ENCODE peak calls at places on chromosomes 13 and 19, in four cellular contexts. Z, I, V and D are unnamed samples.

GRCh38 chr19:43664008-43664407 is 6.0 kb downstream of the PLAUR start:
- DNase-seq in I (no peak), V (no peak), Z (no peak), D (no peak)

GRCh38 chr19:54572696-54573311 is 786 bp upstream of the LILRA2 start:
- DNase-seq in I (no peak), V (no peak), Z (no peak), D (no peak)

GRCh38 chr13:64551755-64552154 is 2678.4 kb downstream of the PCDH9 start:
- DNase-seq in I (no peak), Z (peak; percentile 53), V (no peak), D (no peak)

GRCh38 chr13:43364210-43365041 is 341.0 kb downstream of the DNAJC15 start:
- DNase-seq in V (no peak), I (no peak), Z (peak; percentile 71), D (no peak)

GRCh38 chr19:19061491-19061890 is 2.3 kb upstream of the SLC25A42 start:
- DNase-seq in V (no peak), I (no peak), Z (no peak), D (peak; percentile 72)

GRCh38 chr13:51781246-51782022 is 22.5 kb downstream of the DHRS12 start:
- DNase-seq in V (no peak), Z (no peak), I (no peak), D (peak; percentile 78)

GRCh38 chr19:13153627-13154240 is 3.5 kb downstream of the IER2 start:
- DNase-seq in I (peak; percentile 74), Z (no peak), V (no peak), D (peak; percentile 52)

GRCh38 chr13:73142091-73142490 is 83.3 kb downstream of the KLF5 start:
- DNase-seq in V (no peak), Z (no peak), I (no peak), D (no peak)

GRCh38 chr13:45406421-45406820 is 11.8 kb downstream of the SLC25A30 start:
- DNase-seq in Z (no peak), V (no peak), I (no peak), D (no peak)

GRCh38 chr13:97366172-97366688 is 67.7 kb upstream of the RAP2A start:
- DNase-seq in I (no peak), Z (no peak), V (no peak), D (no peak)

GRCh38 chr19:42528354-42529247 is at the start of gene CEACAM1:
- DNase-seq in I (no peak), Z (no peak), V (no peak), D (no peak)

GRCh38 chr19:37975071-37975470 is 68.1 kb downstream of the SIPA1L3 start:
- DNase-seq in V (no peak), Z (no peak), I (no peak), D (no peak)

GRCh38 chr19:38303517-38304351 is at the start of gene C19orf33:
- DNase-seq in V (no peak), I (no peak), Z (no peak), D (no peak)

GRCh38 chr19:57434386-57435061 is 601 bp upstream of the ZNF749 start:
- DNase-seq in Z (no peak), V (no peak), I (no peak), D (no peak)

GRCh38 chr19:8638078-8638619 is 7.7 kb downstream of the NFILZ start:
- DNase-seq in Z (peak; percentile 36), V (no peak), I (no peak), D (peak; percentile 47)

GRCh38 chr19:10230155-10230903 is 802 bp downstream of the S1PR2 start:
- DNase-seq in I (peak; percentile 87), Z (no peak), V (no peak), D (no peak)

GRCh38 chr13:105497597-105497996 is 1037.9 kb downstream of the EFNB2 start:
- DNase-seq in V (no peak), Z (no peak), I (no peak), D (no peak)

GRCh38 chr13:112893570-112894422 is 75.2 kb upstream of the MCF2L start:
- DNase-seq in I (peak; percentile 57), V (no peak), Z (peak; percentile 5), D (peak; percentile 82)

GRCh38 chr13:21670006-21670882 is 629 bp upstream of the FGF9 start:
- DNase-seq in Z (peak; percentile 13), V (no peak), I (peak; percentile 55), D (peak; percentile 67)

GRCh38 chr13:29510698-29511438 is 84.6 kb downstream of the SLC7A1 start:
- DNase-seq in V (no peak), I (no peak), Z (no peak), D (no peak)

GRCh38 chr13:74068471-74068870 is 65.7 kb downstream of the KLF12 start:
- DNase-seq in V (no peak), Z (no peak), I (no peak), D (no peak)

GRCh38 chr13:46687810-46688209 is 109.2 kb downstream of the ESD start:
- DNase-seq in I (no peak), V (no peak), Z (peak; percentile 39), D (no peak)

GRCh38 chr19:41971363-41971762 is 12.2 kb upstream of the RABAC1 start:
- DNase-seq in V (no peak), I (no peak), Z (no peak), D (no peak)

GRCh38 chr13:107969551-107969950 is 245.8 kb downstream of the LIG4 start:
- DNase-seq in Z (no peak), V (no peak), I (no peak), D (no peak)

GRCh38 chr13:93942016-93942415 is 537.5 kb downstream of the DCT start:
- DNase-seq in I (no peak), V (no peak), Z (no peak), D (no peak)

GRCh38 chr19:45402469-45403070 is 2.3 kb downstream of the PPP1R13L start:
- DNase-seq in I (peak; percentile 49), V (no peak), Z (peak; percentile 14), D (peak; percentile 84)

GRCh38 chr13:55566334-55566733 is 1574.4 kb upstream of the PRR20A start:
- DNase-seq in V (no peak), Z (no peak), I (no peak), D (no peak)

GRCh38 chr19:18940791-18941627 is at the start of gene HOMER3:
- DNase-seq in V (peak; percentile 22), I (peak; percentile 90), Z (peak; percentile 29), D (peak; percentile 75)

GRCh38 chr19:39946532-39946931 is 12.1 kb upstream of the FCGBP start:
- DNase-seq in I (no peak), Z (no peak), V (no peak), D (no peak)

GRCh38 chr19:799076-799881 is 2.0 kb downstream of the PTBP1 start:
- DNase-seq in V (no peak), I (peak; percentile 48), Z (no peak), D (peak; percentile 77)

GRCh38 chr13:21101865-21102576 is 40.6 kb upstream of the LATS2 start:
- DNase-seq in V (no peak), Z (no peak), I (no peak), D (no peak)

GRCh38 chr13:95039415-95039814 is 261.8 kb downstream of the ABCC4 start:
- DNase-seq in Z (peak; percentile 1), I (no peak), V (no peak), D (no peak)

GRCh38 chr19:13053761-13054604 is 48.7 kb downstream of the LYL1 start:
- DNase-seq in V (no peak), I (peak; percentile 94), Z (peak; percentile 89), D (peak; percentile 86)

GRCh38 chr13:40680659-40681323 is 14.3 kb upstream of the FOXO1 start:
- DNase-seq in V (no peak), I (no peak), Z (no peak), D (no peak)

GRCh38 chr13:114069376-114070097 is 62.9 kb downstream of the RASA3 start:
- DNase-seq in Z (no peak), I (no peak), V (no peak), D (peak; percentile 67)

GRCh38 chr13:42350141-42350540 is 78.2 kb downstream of the AKAP11 start:
- DNase-seq in Z (no peak), V (no peak), I (no peak), D (no peak)

DNA sequence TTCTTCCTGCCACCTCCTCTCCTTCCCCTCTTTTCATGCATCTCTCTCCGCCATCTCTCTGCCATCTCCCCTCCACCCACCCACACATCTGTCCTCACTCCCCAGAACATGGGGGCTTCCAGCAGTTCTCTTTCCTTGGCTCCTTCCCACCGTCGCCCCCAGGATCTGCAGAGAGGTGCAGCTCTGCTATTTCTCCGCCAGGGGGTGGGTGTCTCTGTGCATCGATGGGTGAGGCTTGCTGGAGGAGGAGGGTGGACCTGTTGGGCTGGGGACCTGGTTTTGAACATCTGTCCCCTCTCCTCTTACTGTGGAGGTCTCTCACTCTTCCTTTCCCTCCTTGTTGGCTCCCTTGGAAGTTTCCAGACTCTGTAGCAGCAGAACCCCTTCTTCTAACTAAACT is 51.7 kb downstream of the MYH14 start:
- DNase-seq in Z (no peak), V (no peak), I (no peak), D (no peak)
- TF ChIP-seq CTCF in Z (no peak), V (no peak), I (no peak), D (no peak)

DNA sequence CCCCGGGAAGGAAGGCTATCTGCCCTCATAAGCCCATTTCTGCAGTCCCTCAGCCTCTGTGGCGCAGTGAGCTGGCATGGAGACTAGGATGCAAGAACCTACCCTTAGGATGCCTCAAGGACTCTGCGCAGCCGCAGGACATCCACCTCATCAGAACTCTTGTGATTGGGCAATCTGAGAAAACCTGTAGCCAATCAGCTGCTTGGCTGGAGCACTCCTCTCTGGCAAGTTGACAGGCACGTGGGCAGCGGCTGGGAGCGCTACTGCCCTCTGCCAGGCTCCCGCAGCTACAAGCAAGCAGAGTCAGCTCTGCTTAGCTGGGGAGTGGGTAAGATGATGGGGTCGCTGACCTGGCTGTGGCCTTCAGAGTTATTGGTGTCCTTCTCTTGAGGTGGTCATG is 1.5 kb upstream of the ECSIT start:
- DNase-seq in I (peak; percentile 86), Z (peak; percentile 77), V (peak; percentile 23), D (peak; percentile 85)
- TF ChIP-seq CTCF in I (no peak), Z (peak; percentile 52), V (no peak), D (no peak)

GRCh38 chr19:15154002-15154612 is 46.7 kb downstream of the NOTCH3 start:
- DNase-seq in V (no peak), I (no peak), Z (peak; percentile 60), D (no peak)
- TF ChIP-seq CTCF in V (peak; percentile 33), I (no peak), Z (peak; percentile 81), D (peak; percentile 13)

GRCh38 chr19:5001547-5002131 is 32.7 kb downstream of the KDM4B start:
- DNase-seq in Z (peak; percentile 57), I (no peak), V (no peak), D (no peak)

GRCh38 chr19:5005096-5005495 is 36.2 kb downstream of the KDM4B start:
- DNase-seq in Z (no peak), I (no peak), V (no peak), D (no peak)

GRCh38 chr19:5000120-5000611 is 31.3 kb downstream of the KDM4B start:
- DNase-seq in Z (no peak), V (no peak), I (no peak), D (no peak)

GRCh38 chr19:5003781-5004180 is 34.9 kb downstream of the KDM4B start:
- DNase-seq in Z (no peak), V (no peak), I (no peak), D (no peak)

DNA sequence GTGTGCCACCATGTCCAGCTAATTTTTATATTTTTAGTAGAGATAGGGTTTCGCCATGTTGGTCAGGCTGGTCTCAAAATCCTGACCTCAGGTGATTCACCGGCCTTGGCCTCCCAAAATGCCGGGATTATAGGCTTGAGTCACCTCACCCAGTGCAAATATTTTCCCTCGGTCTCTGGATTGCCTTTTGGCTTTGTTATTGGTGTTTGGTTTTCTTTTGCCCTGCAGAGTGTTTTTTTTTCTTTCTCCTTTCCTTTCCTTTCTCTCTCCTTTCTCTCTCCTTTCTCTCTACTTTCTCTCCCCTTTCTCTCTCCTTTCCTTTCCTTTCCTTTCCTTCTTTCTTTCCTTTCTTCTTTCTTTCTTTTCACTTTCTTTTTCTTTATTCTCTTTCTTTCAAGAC is 33.2 kb downstream of the KDM4B start:
- DNase-seq in I (no peak), Z (peak; percentile 61), V (no peak), D (no peak)
- TF ChIP-seq CTCF in I (no peak), Z (no peak), V (no peak), D (no peak)